ENCODE peak calls at places on chromosomes 3 and 15, in four cellular contexts. G is GM12865, A is Peyer's patch, E is neural progenitor cell. C is an unnamed sample.

GRCh38 chr3:146222204-146223046 is 28.5 kb downstream of the PLSCR4 start:
- DNase-seq in G (no peak), A (peak), E (no peak), C (no peak)

GRCh38 chr3:138060792-138061191 is 50.8 kb downstream of the CLDN18 start:
- DNase-seq in E (no peak), G (peak), A (no peak), C (no peak)

GRCh38 chr3:43692971-43693370 is 2.2 kb downstream of the ABHD5 start:
- DNase-seq in E (no peak), G (no peak), A (no peak), C (no peak)

GRCh38 chr3:178385280-178385952 is 150.8 kb upstream of the KCNMB2 start:
- DNase-seq in G (peak), E (peak), A (no peak), C (no peak)

GRCh38 chr3:171699611-171700010 is 110.7 kb downstream of the PLD1 start:
- DNase-seq in E (no peak), A (no peak), G (no peak), C (no peak)

GRCh38 chr15:82851981-82852511 is 42.6 kb downstream of the WHAMM start:
- DNase-seq in A (peak), E (peak), G (no peak), C (no peak)

GRCh38 chr3:23921052-23921511 is 4.2 kb downstream of the RPL15 start:
- DNase-seq in E (no peak), A (no peak), G (no peak), C (no peak)

GRCh38 chr3:65005481-65005880 is 317.7 kb upstream of the ADAMTS9 start:
- DNase-seq in G (no peak), E (no peak), A (no peak), C (no peak)

GRCh38 chr3:134796313-134797079 is 1.4 kb downstream of the EPHB1 start:
- DNase-seq in A (no peak), G (no peak), E (peak), C (no peak)

GRCh38 chr15:85646538-85647091 is 148.1 kb downstream of the KLHL25 start:
- DNase-seq in E (no peak), A (no peak), G (peak), C (no peak)

GRCh38 chr3:1103525-1103924 is 10.7 kb downstream of the CNTN6 start:
- DNase-seq in E (no peak), A (no peak), G (no peak), C (no peak)

GRCh38 chr3:62011667-62012066 is 361.7 kb downstream of the FEZF2 start:
- DNase-seq in E (no peak), G (no peak), A (no peak), C (no peak)

GRCh38 chr15:58332676-58333400 is 99.0 kb upstream of the LIPC start:
- DNase-seq in A (no peak), G (peak), E (no peak), C (peak)

GRCh38 chr3:40980467-40980866 is 218.8 kb upstream of the CTNNB1 start:
- DNase-seq in A (no peak), G (peak), E (no peak), C (no peak)

GRCh38 chr15:73079570-73079969 is 27.3 kb downstream of the NEO1 start:
- DNase-seq in E (no peak), G (no peak), A (no peak), C (no peak)

GRCh38 chr3:44915702-44916438 is 41.5 kb downstream of the TGM4 start:
- DNase-seq in A (peak), G (no peak), E (peak), C (no peak)

GRCh38 chr3:143249014-143249413 is 129.4 kb downstream of the CHST2 start:
- DNase-seq in G (no peak), E (no peak), A (no peak), C (no peak)

GRCh38 chr15:70327328-70328136 is 229.8 kb upstream of the TLE3 start:
- DNase-seq in A (no peak), G (no peak), E (no peak), C (no peak)

GRCh38 chr15:28998511-28998910 is 112.7 kb downstream of the APBA2 start:
- DNase-seq in E (no peak), A (no peak), G (peak), C (no peak)

GRCh38 chr3:44954962-44955361 is 21.0 kb downstream of the ZDHHC3 start:
- DNase-seq in G (peak), E (no peak), A (no peak), C (no peak)

GRCh38 chr3:98172621-98173020 is 6.1 kb downstream of the OR5H15 start:
- DNase-seq in A (no peak), E (no peak), G (peak), C (peak)

GRCh38 chr3:130950641-130951040 is 56.8 kb downstream of the ATP2C1 start:
- DNase-seq in A (no peak), G (no peak), E (no peak), C (no peak)

GRCh38 chr3:77081240-77081661 is 41.4 kb downstream of the ROBO2 start:
- DNase-seq in E (no peak), A (peak), G (no peak), C (no peak)

GRCh38 chr3:107966261-107966660 is 124.6 kb downstream of the CD47 start:
- DNase-seq in E (peak), G (no peak), A (no peak), C (no peak)

GRCh38 chr3:49867871-49868321 is 1.8 kb downstream of the CAMKV start:
- DNase-seq in A (no peak), G (peak), E (peak), C (no peak)

GRCh38 chr3:3038201-3038991 is 71.8 kb downstream of the IL5RA start:
- DNase-seq in G (no peak), E (no peak), A (no peak), C (no peak)

GRCh38 chr15:59274126-59274970 is 67.7 kb downstream of the LDHAL6B start:
- DNase-seq in E (no peak), G (peak), A (no peak), C (no peak)

GRCh38 chr3:171358891-171359218 is 101.3 kb downstream of the TNIK start:
- DNase-seq in G (no peak), E (no peak), A (no peak), C (no peak)

GRCh38 chr3:8325306-8325705 is 176.3 kb upstream of the LMCD1 start:
- DNase-seq in E (no peak), A (no peak), G (no peak), C (no peak)

GRCh38 chr15:41336549-41336948 is 3.9 kb downstream of the NUSAP1 start:
- DNase-seq in A (no peak), G (peak), E (no peak), C (no peak)

GRCh38 chr3:149448331-149448831 is 26.1 kb upstream of the TM4SF4 start:
- DNase-seq in A (no peak), E (no peak), G (no peak), C (no peak)

GRCh38 chr15:71512281-71513016 is 297.9 kb upstream of the NR2E3 start:
- DNase-seq in G (no peak), E (no peak), A (no peak), C (peak)

GRCh38 chr3:157529751-157530150 is 26.5 kb upstream of the VEPH1 start:
- DNase-seq in A (no peak), G (no peak), E (no peak), C (no peak)

GRCh38 chr3:178631950-178632349 is 95.7 kb downstream of the KCNMB2 start:
- DNase-seq in E (no peak), A (no peak), G (no peak), C (no peak)

GRCh38 chr3:116077059-116077458 is 368.2 kb downstream of the LSAMP start:
- DNase-seq in E (no peak), A (no peak), G (no peak), C (no peak)

GRCh38 chr3:187208159-187208558 is 10.9 kb downstream of the RTP1 start:
- DNase-seq in G (no peak), A (no peak), E (no peak), C (no peak)

GRCh38 chr3:59388555-59389280 is 338.9 kb upstream of the CFAP20DC start:
- DNase-seq in G (peak), A (no peak), E (no peak), C (no peak)
- H3K4me3 ChIP-seq in G (no peak), A (no peak), E (no peak), C (no peak)

GRCh38 chr3:95348879-95349278 is 1286.0 kb downstream of the NSUN3 start:
- DNase-seq in G (no peak), E (no peak), A (no peak), C (no peak)

GRCh38 chr3:95356764-95357501 is 1294.1 kb downstream of the NSUN3 start:
- DNase-seq in E (no peak), A (no peak), G (peak), C (no peak)

GRCh38 chr3:95350066-95350465 is 1287.2 kb downstream of the NSUN3 start:
- DNase-seq in E (no peak), A (no peak), G (no peak), C (no peak)

GRCh38 chr3:95351158-95351557 is 1288.3 kb downstream of the NSUN3 start:
- DNase-seq in E (no peak), G (no peak), A (no peak), C (no peak)

GRCh38 chr3:95354494-95354893 is 1291.6 kb downstream of the NSUN3 start:
- DNase-seq in G (no peak), A (no peak), E (no peak), C (no peak)
- TF ChIP-seq CTCF in G (no peak), A (no peak), E (no peak), C (no peak)

GRCh38 chr3:109081746-109082510 is 36.0 kb downstream of the MORC1 start:
- DNase-seq in G (peak), E (peak), A (peak), C (no peak)
- H3K4me3 ChIP-seq in G (no peak), E (no peak), A (no peak), C (no peak)

DNA sequence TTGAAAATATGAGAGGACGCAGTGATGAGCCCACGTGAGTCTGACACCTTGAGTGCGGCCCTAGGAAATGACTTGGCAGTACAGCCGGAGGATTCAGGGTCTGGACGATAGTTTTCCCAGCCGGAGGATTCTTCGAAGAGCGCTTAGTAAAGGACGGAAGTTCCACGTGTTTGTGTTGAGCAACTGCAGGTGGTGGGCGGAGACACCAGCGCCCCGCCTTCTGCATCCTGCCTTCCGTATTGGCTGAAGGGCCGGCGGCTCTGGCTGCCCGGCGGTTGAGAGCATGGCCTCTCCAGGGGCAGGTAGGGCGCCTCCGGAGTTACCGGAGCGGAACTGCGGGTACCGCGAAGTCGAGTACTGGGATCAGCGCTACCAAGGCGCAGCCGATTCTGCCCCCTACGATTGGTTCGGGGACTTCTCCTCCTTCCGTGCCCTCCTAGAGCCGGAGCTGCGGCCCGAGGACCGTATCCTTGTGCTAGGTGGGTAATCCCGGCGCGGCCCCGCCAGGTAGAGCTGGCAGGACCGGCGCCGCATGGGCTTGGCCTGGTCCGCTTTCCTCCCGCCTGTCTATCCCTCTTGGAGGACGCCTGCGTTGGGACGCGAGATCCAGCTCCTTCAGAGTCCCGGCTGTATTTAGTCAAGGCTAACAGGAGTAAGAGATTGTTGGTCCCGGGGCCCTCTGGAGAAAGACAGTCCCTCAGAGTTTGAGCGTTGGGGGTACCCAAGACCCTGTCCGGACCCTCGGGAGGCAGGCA is at the start of gene EEF1AKMT4:
- DNase-seq in A (peak), E (peak), G (peak), C (peak)
- TF ChIP-seq CTCF in A (peak), E (peak), G (peak), C (peak)

DNA sequence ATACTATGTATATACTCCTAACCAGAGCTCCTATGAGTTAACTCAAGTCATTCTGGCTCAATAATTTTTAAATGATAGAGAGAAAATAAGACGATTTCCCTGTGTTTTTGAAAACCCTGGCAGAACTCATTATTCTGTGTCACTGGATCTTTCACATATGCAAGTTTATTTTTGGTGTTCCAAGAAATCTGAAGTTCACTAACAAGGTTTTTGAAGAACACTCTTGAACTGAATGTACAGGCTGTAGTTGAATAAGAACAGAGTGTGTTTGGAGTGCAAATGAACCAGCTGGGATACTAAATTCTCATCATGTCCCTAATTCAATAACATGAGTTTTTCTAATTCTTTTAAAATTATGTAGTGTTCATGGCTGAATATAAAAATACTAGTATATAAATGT is 466.9 kb upstream of the SUCLG2 start:
- DNase-seq in A (no peak), E (no peak), G (no peak), C (no peak)
- H3K4me3 ChIP-seq in A (no peak), E (no peak), G (no peak), C (no peak)

DNA sequence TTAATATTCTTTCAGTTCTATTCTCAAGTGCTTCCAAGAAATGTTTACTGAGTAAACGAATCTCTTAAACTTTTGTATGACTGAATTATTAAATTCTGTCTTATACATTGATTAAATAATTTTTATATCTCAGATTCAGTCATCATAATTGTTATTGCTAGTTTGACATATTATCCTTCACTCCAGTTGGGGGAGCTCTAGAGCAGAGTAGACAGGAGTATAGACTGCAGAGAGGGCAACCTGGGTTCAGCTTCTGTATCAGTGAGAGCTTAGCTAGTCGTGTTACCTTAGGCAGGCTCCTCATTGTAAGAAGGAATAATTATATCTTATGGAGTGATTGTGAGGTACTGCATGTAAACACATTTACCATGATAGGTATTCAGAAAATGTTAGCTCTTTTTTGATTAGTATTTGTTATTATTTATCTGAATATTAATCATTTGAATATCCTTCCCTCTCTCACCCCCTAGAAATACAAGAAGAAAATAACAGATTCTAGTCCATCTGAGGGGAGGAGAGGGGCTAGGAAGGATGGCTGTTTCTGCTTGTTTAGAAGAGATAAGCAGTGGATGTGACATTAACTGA is 31.0 kb upstream of the ZCWPW2 start:
- DNase-seq in E (peak), G (peak), A (no peak), C (no peak)
- TF ChIP-seq CTCF in E (peak), G (peak), A (no peak), C (peak)

GRCh38 chr3:68336042-68336441 is 596.3 kb downstream of the TAFA4 start:
- DNase-seq in E (no peak), G (no peak), A (no peak), C (no peak)
- H3K4me3 ChIP-seq in E (no peak), G (no peak), A (no peak), C (no peak)

C was measured in LNCaP clone FGC.